ENCODE peak calls at places on chromosomes 4 and X, in eight cellular contexts. F is HL-60, L is fibroblast of mammary gland, P is astrocyte, C is suprapubic skin, D is mammary epithelial cell, H is OCI-LY7, T is BJ. M is an unnamed sample.

GRCh38 chrX:31483336-31483735 is 411.5 kb upstream of the FTHL17 start:
- DNase-seq in C (no peak), F (no peak), H (no peak), T (no peak), P (peak), D (peak), L (peak), M (no peak)

GRCh38 chr4:156941940-156942548 is 29.6 kb downstream of the PDGFC start:
- DNase-seq in L (peak), T (no peak), H (no peak), C (no peak), F (no peak), D (peak), P (peak), M (peak)

GRCh38 chr4:1655081-1655480 is 29.0 kb downstream of the FAM53A start:
- DNase-seq in P (no peak), F (no peak), H (no peak), T (no peak), D (no peak), C (no peak), L (no peak), M (no peak)

GRCh38 chr4:158805628-158806471 is 37.0 kb downstream of the FNIP2 start:
- DNase-seq in P (no peak), T (no peak), H (no peak), L (peak), F (peak), C (no peak), D (peak), M (no peak)

GRCh38 chr4:16667464-16667863 is 231.0 kb downstream of the LDB2 start:
- DNase-seq in F (no peak), T (peak), C (no peak), H (no peak), L (peak), D (peak), P (peak), M (no peak)

GRCh38 chr4:182144621-182145359 is 98.4 kb upstream of the TENM3 start:
- DNase-seq in D (peak), C (no peak), L (peak), F (no peak), T (no peak), P (no peak), H (no peak), M (no peak)

GRCh38 chr4:167234388-167234881 is at the start of gene SPOCK3:
- DNase-seq in C (no peak), L (peak), T (no peak), H (no peak), P (peak), D (peak), F (no peak), M (no peak)

GRCh38 chrX:31497086-31497485 is 425.2 kb upstream of the FTHL17 start:
- DNase-seq in T (no peak), D (peak), C (no peak), L (peak), H (no peak), P (peak), F (no peak), M (no peak)

GRCh38 chr4:69689530-69690111 is 36.6 kb upstream of the UGT2A1 start:
- DNase-seq in D (peak), L (peak), C (no peak), F (no peak), P (peak), T (no peak), H (peak), M (no peak)

GRCh38 chrX:109848451-109849050 is 115.5 kb upstream of the ACSL4 start:
- DNase-seq in F (no peak), T (no peak), D (no peak), L (no peak), P (no peak), H (no peak), C (no peak), M (no peak)
- TF ChIP-seq CTCF in F (no peak), T (no peak), D (no peak), L (no peak), P (no peak), H (no peak), C (no peak), M (no peak)

GRCh38 chr4:66653937-66654336 is 891.4 kb downstream of the CENPC start:
- DNase-seq in D (no peak), F (no peak), C (no peak), T (no peak), P (peak), L (no peak), H (no peak), M (no peak)
- H3K4me3 ChIP-seq in D (no peak), F (no peak), C (no peak), T (no peak), P (no peak), L (no peak), H (no peak), M (no peak)

GRCh38 chrX:132676561-132677186 is 187.8 kb upstream of the MBNL3 start:
- DNase-seq in T (no peak), P (no peak), D (no peak), C (no peak), F (no peak), L (no peak), H (no peak), M (no peak)
- TF ChIP-seq CTCF in T (no peak), P (no peak), D (peak), C (no peak), F (no peak), L (no peak), H (no peak), M (peak)

GRCh38 chr4:154626793-154627484 is 14.5 kb upstream of the FGG start:
- DNase-seq in C (peak), D (peak), L (peak), T (no peak), P (peak), H (peak), F (peak), M (no peak)
- H3K4me3 ChIP-seq in C (peak), D (peak), L (peak), T (no peak), P (peak), H (no peak), F (no peak), M (peak)

DNA sequence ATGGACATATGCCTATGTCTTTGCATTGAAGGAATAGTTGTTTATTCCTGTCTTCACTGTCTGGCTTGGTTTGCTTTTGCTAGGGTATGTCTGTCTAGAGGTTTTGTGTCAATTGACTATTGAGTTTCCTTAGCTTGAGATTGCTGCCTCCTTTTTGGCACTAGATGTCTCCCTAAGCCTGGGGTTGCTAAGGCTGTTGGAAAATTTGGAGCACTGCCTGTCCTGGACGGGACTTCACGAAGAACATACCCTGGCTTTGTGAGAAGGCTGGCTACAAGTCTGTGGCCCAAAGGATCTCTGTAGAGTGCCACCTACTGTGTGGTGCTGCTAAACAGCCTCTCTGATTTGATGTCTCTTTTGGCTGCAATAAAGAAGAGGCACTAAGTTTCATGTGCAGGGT is 183.8 kb upstream of the NUDT10 start:
- DNase-seq in F (no peak), P (no peak), H (peak), T (no peak), C (no peak), L (peak), D (peak), M (no peak)
- TF ChIP-seq CTCF in F (no peak), P (no peak), H (peak), T (no peak), C (no peak), L (no peak), D (peak), M (peak)

GRCh38 chrX:47316276-47317025 is 53.9 kb upstream of the ZNF157 start:
- DNase-seq in C (no peak), F (no peak), H (no peak), P (no peak), D (no peak), L (no peak), T (no peak), M (no peak)
- H3K4me3 ChIP-seq in C (no peak), F (no peak), H (no peak), P (peak), D (no peak), L (no peak), T (no peak), M (no peak)

GRCh38 chrX:136574548-136574947 is 42.5 kb downstream of the VGLL1 start:
- DNase-seq in C (no peak), D (no peak), P (no peak), F (no peak), T (no peak), L (peak), H (no peak), M (no peak)

GRCh38 chrX:136580316-136580715 is 48.3 kb downstream of the VGLL1 start:
- DNase-seq in D (peak), F (no peak), T (no peak), L (no peak), P (no peak), C (no peak), H (no peak), M (no peak)

GRCh38 chrX:136572030-136572429 is 40.0 kb downstream of the VGLL1 start:
- DNase-seq in P (no peak), F (no peak), L (no peak), C (no peak), H (peak), T (no peak), D (no peak), M (no peak)

GRCh38 chrX:136582624-136583023 is 50.6 kb downstream of the VGLL1 start:
- DNase-seq in L (no peak), P (no peak), H (no peak), F (no peak), C (no peak), D (peak), T (no peak), M (no peak)

DNA sequence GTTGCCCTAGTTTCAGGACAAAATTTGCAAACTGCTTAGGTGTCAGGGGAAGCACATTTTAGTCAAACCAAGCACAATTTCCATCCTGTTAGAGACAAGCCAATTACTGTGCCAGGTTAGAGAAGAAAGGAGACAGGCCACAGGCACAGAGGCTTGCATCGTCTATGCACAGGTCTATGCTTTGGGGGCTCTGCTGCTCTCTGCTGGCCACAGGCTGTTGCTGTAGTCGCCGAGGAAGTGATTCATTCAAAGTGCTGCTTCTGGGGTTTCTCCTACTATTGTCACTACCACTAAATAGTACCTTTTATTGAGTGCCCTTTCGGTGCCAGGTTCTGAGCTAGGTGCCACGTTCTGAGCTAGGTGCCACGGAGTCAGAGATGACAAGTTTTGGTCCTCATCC is 45.5 kb downstream of the VGLL1 start:
- DNase-seq in F (peak), C (no peak), D (peak), H (peak), T (no peak), L (peak), P (peak), M (no peak)
- TF ChIP-seq CTCF in F (peak), C (no peak), D (peak), H (peak), T (peak), L (peak), P (peak), M (peak)

GRCh38 chrX:118968031-118968430 is 6.4 kb upstream of the LONRF3 start:
- DNase-seq in P (no peak), C (no peak), D (peak), H (no peak), L (no peak), T (no peak), F (no peak), M (no peak)

GRCh38 chrX:118963159-118963558 is 11.3 kb upstream of the LONRF3 start:
- DNase-seq in P (no peak), D (peak), F (no peak), L (no peak), C (no peak), H (no peak), T (no peak), M (no peak)

GRCh38 chrX:118961866-118962560 is 12.4 kb upstream of the LONRF3 start:
- DNase-seq in T (no peak), P (no peak), D (no peak), L (no peak), H (no peak), F (no peak), C (no peak), M (no peak)

GRCh38 chrX:118965395-118965794 is 9.0 kb upstream of the LONRF3 start:
- DNase-seq in L (no peak), T (no peak), F (no peak), C (no peak), D (no peak), H (no peak), P (no peak), M (no peak)

DNA sequence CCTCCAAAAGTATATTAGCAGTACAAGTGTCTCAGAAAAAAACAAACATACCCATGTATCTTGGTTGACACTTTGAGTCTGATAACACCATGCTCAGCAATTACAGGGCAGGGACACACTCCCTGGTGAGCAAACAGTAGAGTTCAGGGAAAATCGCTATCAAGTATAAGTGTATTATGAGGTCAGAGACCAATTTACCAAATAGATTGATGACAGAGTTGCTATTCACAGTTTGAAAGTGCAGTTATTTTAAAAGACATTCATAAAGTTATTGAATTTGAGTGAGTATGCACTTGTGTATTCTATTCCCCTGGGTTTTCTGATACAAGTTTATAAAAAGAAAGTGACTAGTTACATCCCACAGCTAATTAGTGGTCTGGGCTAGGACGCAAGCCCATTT is 10.2 kb upstream of the LONRF3 start:
- DNase-seq in L (no peak), H (no peak), C (no peak), T (no peak), D (no peak), P (no peak), F (no peak), M (no peak)
- H3K4me3 ChIP-seq in L (no peak), H (no peak), C (no peak), T (no peak), D (no peak), P (no peak), F (no peak), M (no peak)

DNA sequence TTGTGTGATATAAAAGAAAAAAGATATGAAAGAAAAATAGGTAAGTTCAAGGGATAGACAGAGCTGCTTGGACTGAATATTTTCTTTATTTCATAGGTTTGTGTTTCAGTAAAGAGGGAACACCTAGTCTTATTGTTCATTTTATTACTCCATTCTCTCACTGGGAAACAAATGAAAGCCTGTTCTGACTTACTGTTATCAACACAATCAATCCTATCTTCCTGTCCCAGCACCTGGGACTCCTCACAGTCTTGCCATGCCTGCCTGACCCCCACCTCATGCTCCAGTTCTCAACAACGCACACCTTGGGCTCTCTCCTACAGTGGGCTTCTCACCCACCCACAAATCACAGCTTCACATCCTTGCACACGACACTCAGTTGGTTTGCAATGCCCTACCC is 189.5 kb downstream of the PRDM5 start:
- DNase-seq in T (no peak), P (no peak), D (no peak), H (no peak), C (no peak), L (no peak), F (no peak), M (no peak)
- TF ChIP-seq CTCF in T (no peak), P (no peak), D (no peak), H (no peak), C (no peak), L (no peak), F (no peak), M (no peak)

GRCh38 chr4:187218705-187219245 is 495.1 kb upstream of the FAT1 start:
- DNase-seq in T (no peak), F (no peak), H (no peak), D (no peak), P (no peak), C (no peak), L (no peak), M (no peak)
- H3K4me3 ChIP-seq in T (no peak), F (no peak), H (no peak), D (no peak), P (no peak), C (no peak), L (no peak), M (no peak)

M was measured in epithelial cell of proximal tubule.